ENCODE peak calls at places on chromosomes 6 and 20, in six cellular contexts. U is kidney, A is prostate gland, M is fibroblast of lung, P is small intestine, C is body of pancreas. K is an unnamed sample.

GRCh38 chr20:62246872-62247652 is 8.7 kb downstream of the OSBPL2 start:
- DNase-seq in U (peak; percentile 70), A (no peak), M (no peak), P (peak; percentile 17), C (peak; percentile 67), K (no peak)

GRCh38 chr6:53604623-53605190 is 59.8 kb upstream of the GCLC start:
- DNase-seq in U (no peak), A (no peak), M (no peak), P (no peak), C (no peak), K (no peak)

GRCh38 chr20:24950836-24951525 is 1.9 kb downstream of the CST7 start:
- DNase-seq in U (no peak), A (no peak), M (no peak), P (no peak), C (peak; percentile 6), K (no peak)

GRCh38 chr6:147509900-147510299 is 1.4 kb downstream of the SAMD5 start:
- DNase-seq in U (no peak), A (no peak), M (no peak), P (peak; percentile 69), C (no peak), K (no peak)

GRCh38 chr20:24492031-24492607 is 22.7 kb downstream of the SYNDIG1 start:
- DNase-seq in U (no peak), A (no peak), M (no peak), P (no peak), C (no peak), K (peak; percentile 69)

GRCh38 chr20:1121439-1121838 is 3.0 kb downstream of the PSMF1 start:
- DNase-seq in U (no peak), A (no peak), M (no peak), P (no peak), C (no peak), K (no peak)

GRCh38 chr20:63059684-63060056 is 52.9 kb upstream of the BHLHE23 start:
- DNase-seq in U (peak; percentile 56), A (no peak), M (no peak), P (no peak), C (no peak), K (no peak)

GRCh38 chr20:31818376-31818908 is 714 bp upstream of the MYLK2 start:
- DNase-seq in U (no peak), A (no peak), M (no peak), P (no peak), C (no peak), K (no peak)

GRCh38 chr6:146770965-146771735 is 172.4 kb downstream of the ADGB start:
- DNase-seq in U (peak; percentile 65), A (no peak), M (no peak), P (no peak), C (no peak), K (no peak)

GRCh38 chr20:51522207-51522606 is 20.3 kb downstream of the NFATC2 start:
- DNase-seq in U (no peak), A (no peak), M (no peak), P (no peak), C (no peak), K (no peak)

GRCh38 chr6:116008470-116009229 is 52.0 kb downstream of the FRK start:
- DNase-seq in U (no peak), A (no peak), M (peak; percentile 80), P (no peak), C (no peak), K (peak; percentile 46)

GRCh38 chr6:25481267-25481666 is 170.7 kb upstream of the SCGN start:
- DNase-seq in U (no peak), A (no peak), M (no peak), P (no peak), C (no peak), K (peak; percentile 26)

GRCh38 chr6:163625265-163625664 is 210.7 kb downstream of the QKI start:
- DNase-seq in U (no peak), A (no peak), M (no peak), P (no peak), C (no peak), K (no peak)

GRCh38 chr20:64151634-64152530 is 12.4 kb upstream of the MYT1 start:
- DNase-seq in U (peak; percentile 27), A (no peak), M (peak; percentile 33), P (no peak), C (no peak), K (no peak)

GRCh38 chr6:37653933-37654565 is 43.6 kb downstream of the MDGA1 start:
- DNase-seq in U (no peak), A (no peak), M (no peak), P (peak; percentile 83), C (peak; percentile 37), K (peak; percentile 66)

GRCh38 chr6:151213352-151213751 is 26.4 kb upstream of the AKAP12 start:
- DNase-seq in U (no peak), A (no peak), M (no peak), P (peak; percentile 3), C (no peak), K (no peak)
- H3K27ac ChIP-seq in U (no peak overlapping the region), A (no peak overlapping the region), M (no peak overlapping the region), P (no peak overlapping the region), C (no peak overlapping the region), K (no peak overlapping the region)

GRCh38 chr6:14283600-14284235 is 166.1 kb downstream of the CD83 start:
- DNase-seq in U (no peak), A (no peak), M (no peak), P (no peak), C (no peak), K (peak; percentile 17)
- H3K27ac ChIP-seq in U (no peak overlapping the region), A (no peak overlapping the region), M (no peak overlapping the region), P (no peak overlapping the region), C (no peak overlapping the region), K (no peak overlapping the region)

GRCh38 chr6:15689586-15690450 is 27.0 kb upstream of the DTNBP1 start:
- DNase-seq in U (no peak), A (no peak), M (no peak), P (no peak), C (no peak), K (no peak)
- H3K27ac ChIP-seq in U (no peak overlapping the region), A (no peak overlapping the region), M (no peak overlapping the region), P (no peak overlapping the region), C (no peak overlapping the region), K (no peak overlapping the region)

GRCh38 chr20:50250748-50251382 is 60.2 kb downstream of the CEBPB start:
- DNase-seq in U (no peak), A (no peak), M (no peak), P (no peak), C (no peak), K (no peak)

GRCh38 chr20:50252715-50253500 is 62.3 kb downstream of the CEBPB start:
- DNase-seq in U (peak; percentile 35), A (no peak), M (no peak), P (no peak), C (no peak), K (no peak)

GRCh38 chr20:50249447-50250388 is 59.1 kb downstream of the CEBPB start:
- DNase-seq in U (no peak), A (no peak), M (no peak), P (peak; percentile 42), C (no peak), K (no peak)

GRCh38 chr20:50251992-50252491 is 61.4 kb downstream of the CEBPB start:
- DNase-seq in U (no peak), A (no peak), M (peak; percentile 74), P (no peak), C (no peak), K (no peak)

GRCh38 chr20:50251383-50251748 is 60.7 kb downstream of the CEBPB start:
- DNase-seq in U (no peak), A (no peak), M (no peak), P (no peak), C (no peak), K (no peak)
- H3K27ac ChIP-seq in U (no peak overlapping the region), A (no peak overlapping the region), M (peak overlapping the region; percentile 81), P (no peak overlapping the region), C (no peak overlapping the region), K (no peak overlapping the region)

DNA sequence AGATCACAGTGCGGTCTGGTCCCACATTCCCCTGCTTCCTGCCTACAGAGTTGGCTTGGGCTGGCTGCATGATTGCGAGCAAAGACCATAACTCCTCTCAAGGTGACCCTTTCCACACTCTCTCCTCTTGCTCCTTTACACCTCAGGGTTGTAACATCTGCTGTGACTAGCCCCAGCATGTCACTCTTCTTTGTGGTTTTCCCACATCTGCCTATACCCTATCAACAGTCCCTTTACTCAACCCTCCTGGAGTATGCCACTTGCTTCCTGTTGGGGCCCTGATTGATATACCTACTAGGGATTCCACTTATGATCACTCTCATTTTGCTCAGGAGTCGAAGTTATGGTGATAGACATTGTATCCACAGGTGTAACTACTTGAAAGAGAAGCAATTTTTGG is 58.9 kb upstream of the SGK1 start:
- DNase-seq in U (no peak), A (no peak), M (no peak), P (no peak), C (no peak), K (no peak)
- H3K27ac ChIP-seq in U (no peak overlapping the region), A (no peak overlapping the region), M (no peak overlapping the region), P (no peak overlapping the region), C (no peak overlapping the region), K (no peak overlapping the region)

DNA sequence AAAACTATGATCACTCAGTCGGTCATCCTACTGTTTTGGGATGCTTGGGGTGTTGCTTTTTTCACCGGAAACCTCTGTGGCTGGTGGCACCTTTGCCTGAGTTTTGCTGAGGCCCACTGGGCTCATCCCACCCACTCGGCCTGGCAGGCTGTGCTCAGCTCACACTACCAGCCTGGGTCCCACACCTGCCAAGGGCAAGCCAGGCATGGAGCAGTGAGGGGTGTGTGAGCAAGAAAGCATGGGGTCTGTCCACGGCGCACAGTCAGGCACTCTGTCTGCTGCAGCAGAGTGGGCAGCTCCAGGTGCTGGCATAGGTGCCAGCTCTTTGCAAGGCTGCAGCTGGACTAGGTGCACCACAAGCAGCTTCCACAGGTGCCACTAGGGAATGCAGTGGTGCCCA is 91.7 kb downstream of the TBXT start:
- DNase-seq in U (peak; percentile 56), A (no peak), M (no peak), P (no peak), C (no peak), K (no peak)
- H3K27ac ChIP-seq in U (no peak overlapping the region), A (no peak overlapping the region), M (no peak overlapping the region), P (no peak overlapping the region), C (no peak overlapping the region), K (no peak overlapping the region)